ENCODE peak calls at places on chromosomes 6 and 20, in five cellular contexts. One of them, this sample, is unnamed.

GRCh38 chr6:83474309-83474708 is 38.0 kb upstream of the PRSS35 start:
- DNase-seq in GM23248: no peak
- DNase-seq in neural progenitor cell: no peak
- DNase-seq in HCT116: no peak
- DNase-seq in GM23338: peak
- DNase-seq in this sample: no peak

GRCh38 chr6:142771162-142771561 is 173.8 kb downstream of the HIVEP2 start:
- DNase-seq in GM23248: no peak
- DNase-seq in neural progenitor cell: no peak
- DNase-seq in HCT116: no peak
- DNase-seq in GM23338: no peak
- DNase-seq in this sample: no peak

GRCh38 chr20:35831029-35831428 is 59.2 kb downstream of the PHF20 start:
- DNase-seq in GM23248: peak
- DNase-seq in neural progenitor cell: no peak
- DNase-seq in HCT116: no peak
- DNase-seq in GM23338: no peak
- DNase-seq in this sample: no peak

GRCh38 chr6:122845464-122845863 is 56.4 kb downstream of the SMPDL3A start:
- DNase-seq in GM23248: no peak
- DNase-seq in neural progenitor cell: no peak
- DNase-seq in HCT116: no peak
- DNase-seq in GM23338: no peak
- DNase-seq in this sample: no peak

GRCh38 chr6:141326426-141326825 is 806.3 kb upstream of the GJE1 start:
- DNase-seq in GM23248: peak
- DNase-seq in neural progenitor cell: no peak
- DNase-seq in HCT116: peak
- DNase-seq in GM23338: no peak
- DNase-seq in this sample: no peak

GRCh38 chr6:115704028-115704427 is 356.7 kb downstream of the FRK start:
- DNase-seq in GM23248: no peak
- DNase-seq in neural progenitor cell: no peak
- DNase-seq in HCT116: no peak
- DNase-seq in GM23338: no peak
- DNase-seq in this sample: no peak

GRCh38 chr20:17281478-17281877 is 54.6 kb downstream of the PCSK2 start:
- DNase-seq in GM23248: peak
- DNase-seq in neural progenitor cell: peak
- DNase-seq in HCT116: peak
- DNase-seq in GM23338: peak
- DNase-seq in this sample: peak

GRCh38 chr6:39553811-39554802 is 171.1 kb downstream of the KIF6 start:
- DNase-seq in GM23248: peak
- DNase-seq in neural progenitor cell: no peak
- DNase-seq in HCT116: no peak
- DNase-seq in GM23338: no peak
- DNase-seq in this sample: no peak

GRCh38 chr20:24136659-24137246 is 148.2 kb upstream of the GGTLC1 start:
- DNase-seq in GM23248: no peak
- DNase-seq in neural progenitor cell: no peak
- DNase-seq in HCT116: no peak
- DNase-seq in GM23338: no peak
- DNase-seq in this sample: no peak

GRCh38 chr6:121042766-121043165 is 291.5 kb downstream of the TBC1D32 start:
- DNase-seq in GM23248: no peak
- DNase-seq in neural progenitor cell: no peak
- DNase-seq in HCT116: no peak
- DNase-seq in GM23338: no peak
- DNase-seq in this sample: no peak

GRCh38 chr6:119349341-119350201 is at the start of gene MAN1A1:
- DNase-seq in GM23248: peak
- DNase-seq in neural progenitor cell: peak
- DNase-seq in HCT116: peak
- DNase-seq in GM23338: peak
- DNase-seq in this sample: peak

GRCh38 chr6:53752856-53753255 is 41.9 kb upstream of the LRRC1 start:
- DNase-seq in GM23248: peak
- DNase-seq in neural progenitor cell: no peak
- DNase-seq in HCT116: no peak
- DNase-seq in GM23338: no peak
- DNase-seq in this sample: no peak

GRCh38 chr6:16104624-16105023 is 24.3 kb upstream of the MYLIP start:
- DNase-seq in GM23248: no peak
- DNase-seq in neural progenitor cell: no peak
- DNase-seq in HCT116: no peak
- DNase-seq in GM23338: no peak
- DNase-seq in this sample: no peak

GRCh38 chr20:48350291-48350988 is 477.4 kb downstream of the PREX1 start:
- DNase-seq in GM23248: no peak
- DNase-seq in neural progenitor cell: peak
- DNase-seq in HCT116: no peak
- DNase-seq in GM23338: peak
- DNase-seq in this sample: no peak

GRCh38 chr6:21756487-21756886 is 162.9 kb downstream of the SOX4 start:
- DNase-seq in GM23248: no peak
- DNase-seq in neural progenitor cell: no peak
- DNase-seq in HCT116: no peak
- DNase-seq in GM23338: no peak
- DNase-seq in this sample: no peak

GRCh38 chr6:15501806-15502450 is 160.9 kb downstream of the DTNBP1 start:
- DNase-seq in GM23248: peak
- DNase-seq in neural progenitor cell: no peak
- DNase-seq in HCT116: no peak
- DNase-seq in GM23338: no peak
- DNase-seq in this sample: no peak

GRCh38 chr6:165718486-165718885 is 55.4 kb upstream of the PDE10A start:
- DNase-seq in GM23248: no peak
- DNase-seq in neural progenitor cell: no peak
- DNase-seq in HCT116: no peak
- DNase-seq in GM23338: no peak
- DNase-seq in this sample: no peak

GRCh38 chr6:3808189-3808588 is 41.0 kb upstream of the FAM50B start:
- DNase-seq in GM23248: peak
- DNase-seq in neural progenitor cell: no peak
- DNase-seq in HCT116: no peak
- DNase-seq in GM23338: no peak
- DNase-seq in this sample: no peak

GRCh38 chr6:136592930-136593673 is 42.9 kb upstream of the MAP7 start:
- DNase-seq in GM23248: peak
- DNase-seq in neural progenitor cell: no peak
- DNase-seq in HCT116: no peak
- DNase-seq in GM23338: no peak
- DNase-seq in this sample: no peak

GRCh38 chr6:41257369-41258195 is 28.9 kb downstream of the TREM1 start:
- DNase-seq in GM23248: no peak
- DNase-seq in neural progenitor cell: no peak
- DNase-seq in HCT116: no peak
- DNase-seq in GM23338: no peak
- DNase-seq in this sample: no peak

GRCh38 chr20:57692393-57692792 is 17.4 kb downstream of the PMEPA1 start:
- DNase-seq in GM23248: no peak
- DNase-seq in neural progenitor cell: no peak
- DNase-seq in HCT116: no peak
- DNase-seq in GM23338: no peak
- DNase-seq in this sample: no peak

GRCh38 chr20:57693670-57694329 is 16.0 kb downstream of the PMEPA1 start:
- DNase-seq in GM23248: no peak
- DNase-seq in neural progenitor cell: no peak
- DNase-seq in HCT116: no peak
- DNase-seq in GM23338: no peak
- DNase-seq in this sample: peak

GRCh38 chr20:57695012-57695411 is 14.8 kb downstream of the PMEPA1 start:
- DNase-seq in GM23248: no peak
- DNase-seq in neural progenitor cell: no peak
- DNase-seq in HCT116: peak
- DNase-seq in GM23338: no peak
- DNase-seq in this sample: no peak

GRCh38 chr20:57694481-57694880 is 15.3 kb downstream of the PMEPA1 start:
- DNase-seq in GM23248: no peak
- DNase-seq in neural progenitor cell: no peak
- DNase-seq in HCT116: no peak
- DNase-seq in GM23338: no peak
- DNase-seq in this sample: no peak

DNA sequence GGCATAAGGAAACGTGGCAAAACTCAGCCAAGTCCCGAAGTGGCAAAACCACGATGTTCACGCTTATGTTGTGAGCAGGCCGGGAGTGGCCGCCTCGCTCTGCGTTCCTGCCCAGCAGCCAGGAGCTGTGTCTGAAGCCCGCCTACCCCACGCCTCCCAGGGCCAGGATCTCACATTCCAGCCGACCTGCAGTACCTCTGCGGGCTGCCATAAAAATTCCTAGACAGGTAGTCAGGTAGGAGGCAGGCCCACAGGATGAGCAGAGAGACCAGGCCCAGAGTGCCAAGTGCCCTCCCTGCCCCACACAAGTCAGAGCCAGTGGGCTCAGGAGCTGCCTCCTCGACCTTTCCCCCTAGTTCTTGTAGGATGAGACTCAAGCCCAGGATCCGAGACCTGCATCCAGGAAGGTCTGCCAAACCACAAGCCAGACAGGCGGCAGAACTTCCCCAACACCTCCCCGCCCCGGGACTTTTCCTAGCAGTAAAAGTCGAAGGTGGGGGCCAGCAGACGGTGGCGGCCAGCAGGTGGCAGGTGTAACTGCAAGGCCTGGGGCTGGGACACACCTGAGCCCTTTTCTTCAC is 16.7 kb downstream of the PMEPA1 start:
- DNase-seq in GM23248: no peak
- DNase-seq in neural progenitor cell: no peak
- DNase-seq in HCT116: peak
- DNase-seq in GM23338: peak
- DNase-seq in this sample: peak
- TF ChIP-seq EZH2phosphoT487 in GM23248: no peak
- TF ChIP-seq EZH2phosphoT487 in neural progenitor cell: no peak
- TF ChIP-seq EZH2phosphoT487 in HCT116: no peak
- TF ChIP-seq EZH2phosphoT487 in GM23338: no peak
- TF ChIP-seq EZH2phosphoT487 in this sample: no peak

GRCh38 chr6:18413320-18413830 is 26.2 kb downstream of the RNF144B start:
- DNase-seq in GM23248: no peak
- DNase-seq in neural progenitor cell: no peak
- DNase-seq in HCT116: no peak
- DNase-seq in GM23338: no peak
- DNase-seq in this sample: no peak

GRCh38 chr6:18416341-18416679 is 29.2 kb downstream of the RNF144B start:
- DNase-seq in GM23248: no peak
- DNase-seq in neural progenitor cell: no peak
- DNase-seq in HCT116: no peak
- DNase-seq in GM23338: no peak
- DNase-seq in this sample: no peak

GRCh38 chr6:18415207-18415606 is 28.1 kb downstream of the RNF144B start:
- DNase-seq in GM23248: no peak
- DNase-seq in neural progenitor cell: no peak
- DNase-seq in HCT116: no peak
- DNase-seq in GM23338: no peak
- DNase-seq in this sample: no peak

GRCh38 chr6:18414102-18414501 is 27.0 kb downstream of the RNF144B start:
- DNase-seq in GM23248: no peak
- DNase-seq in neural progenitor cell: no peak
- DNase-seq in HCT116: no peak
- DNase-seq in GM23338: no peak
- DNase-seq in this sample: no peak

DNA sequence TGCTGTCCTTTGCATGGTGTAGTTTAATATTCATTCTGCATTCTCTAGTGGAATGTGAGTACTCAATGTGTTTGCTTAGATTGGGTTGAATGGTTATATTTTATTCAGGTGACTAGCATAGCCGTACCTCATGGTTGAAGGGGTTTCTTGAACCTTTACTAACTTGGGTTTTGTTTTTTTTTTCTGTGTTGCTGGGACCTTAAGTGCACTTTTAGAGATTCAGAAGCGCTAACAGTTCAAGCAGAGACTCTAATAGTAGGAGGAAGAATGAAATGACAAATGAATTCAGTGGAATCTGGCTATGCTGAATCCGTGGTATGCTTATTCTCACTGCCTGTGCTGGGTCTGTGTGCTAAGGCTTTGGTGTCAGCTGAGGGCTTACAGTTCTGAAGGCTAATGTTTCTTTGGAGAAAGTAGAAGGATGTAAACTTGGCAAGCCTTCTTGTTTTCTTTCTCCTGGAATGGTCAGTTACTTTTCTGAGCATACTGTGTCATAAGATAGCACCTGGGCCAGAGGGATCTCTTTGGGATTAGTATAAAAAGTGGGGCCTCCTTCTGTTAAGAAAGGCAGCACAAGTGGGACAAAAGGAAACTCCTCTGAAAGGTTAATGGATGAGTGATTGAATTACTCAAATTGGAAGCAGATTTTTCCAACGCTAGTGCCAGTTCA is 28.7 kb downstream of the RNF144B start:
- DNase-seq in GM23248: peak
- DNase-seq in neural progenitor cell: peak
- DNase-seq in HCT116: no peak
- DNase-seq in GM23338: no peak
- DNase-seq in this sample: no peak
- H3K4me2 ChIP-seq in GM23248: peak
- H3K4me2 ChIP-seq in neural progenitor cell: peak
- H3K4me2 ChIP-seq in HCT116: no peak
- H3K4me2 ChIP-seq in GM23338: no peak
- H3K4me2 ChIP-seq in this sample: no peak

GRCh38 chr6:145890422-145890821 is 73.7 kb downstream of the SHPRH start:
- DNase-seq in GM23248: no peak
- DNase-seq in neural progenitor cell: no peak
- DNase-seq in HCT116: no peak
- DNase-seq in GM23338: no peak
- DNase-seq in this sample: no peak

GRCh38 chr6:145893586-145893985 is 70.6 kb downstream of the SHPRH start:
- DNase-seq in GM23248: no peak
- DNase-seq in neural progenitor cell: no peak
- DNase-seq in HCT116: no peak
- DNase-seq in GM23338: no peak
- DNase-seq in this sample: no peak

GRCh38 chr6:145891565-145891964 is 72.6 kb downstream of the SHPRH start:
- DNase-seq in GM23248: peak
- DNase-seq in neural progenitor cell: no peak
- DNase-seq in HCT116: no peak
- DNase-seq in GM23338: no peak
- DNase-seq in this sample: no peak

GRCh38 chr6:145892026-145892425 is 72.1 kb downstream of the SHPRH start:
- DNase-seq in GM23248: no peak
- DNase-seq in neural progenitor cell: no peak
- DNase-seq in HCT116: no peak
- DNase-seq in GM23338: no peak
- DNase-seq in this sample: no peak

DNA sequence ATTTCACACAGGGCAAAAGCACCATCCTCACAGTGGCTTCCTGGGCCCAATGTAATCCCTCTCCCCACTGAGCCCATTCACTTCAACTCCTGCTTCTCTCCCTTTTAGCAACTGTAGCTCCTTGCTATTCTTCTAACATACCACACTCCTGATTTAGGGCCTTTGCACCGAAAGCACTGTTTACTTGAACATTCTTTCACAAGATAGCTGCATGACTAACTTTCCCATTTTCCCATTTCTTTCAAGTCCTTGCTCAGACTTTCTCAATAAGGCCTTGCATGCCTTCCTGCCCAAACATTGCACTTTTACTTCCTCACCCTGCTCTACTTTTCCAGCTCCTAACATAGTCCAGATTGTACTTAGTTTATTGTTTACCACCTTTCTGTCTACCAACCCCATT is 73.0 kb downstream of the SHPRH start:
- DNase-seq in GM23248: peak
- DNase-seq in neural progenitor cell: no peak
- DNase-seq in HCT116: no peak
- DNase-seq in GM23338: no peak
- DNase-seq in this sample: no peak
- TF ChIP-seq EZH2phosphoT487 in GM23248: no peak
- TF ChIP-seq EZH2phosphoT487 in neural progenitor cell: no peak
- TF ChIP-seq EZH2phosphoT487 in HCT116: no peak
- TF ChIP-seq EZH2phosphoT487 in GM23338: no peak
- TF ChIP-seq EZH2phosphoT487 in this sample: no peak

GRCh38 chr6:155201461-155202226 is 62.2 kb upstream of the CLDN20 start:
- DNase-seq in GM23248: peak
- DNase-seq in neural progenitor cell: no peak
- DNase-seq in HCT116: peak
- DNase-seq in GM23338: no peak
- DNase-seq in this sample: no peak
- H3K4me2 ChIP-seq in GM23248: peak
- H3K4me2 ChIP-seq in neural progenitor cell: no peak
- H3K4me2 ChIP-seq in HCT116: peak
- H3K4me2 ChIP-seq in GM23338: no peak
- H3K4me2 ChIP-seq in this sample: no peak

This sample was measured in OCI-LY7.